ENCODE peak calls at places on chromosomes 7 and 10, in six cellular contexts. V is spleen, X is HCT116, T is H1, M is prostate gland, N is upper lobe of left lung. L is an unnamed sample.

GRCh38 chr7:16416289-16417282 is 4.8 kb downstream of the CRPPA start:
- DNase-seq in V (no peak), X (no peak), T (no peak), M (no peak), N (no peak), L (no peak)

GRCh38 chr10:31399171-31399570 is 80.2 kb downstream of the ZEB1 start:
- DNase-seq in V (no peak), X (no peak), T (no peak), M (no peak), N (no peak), L (no peak)

GRCh38 chr10:80739963-80740715 is 202.4 kb downstream of the SH2D4B start:
- DNase-seq in V (no peak), X (no peak), T (no peak), M (no peak), N (no peak), L (no peak)

GRCh38 chr7:68074242-68074641 is 1077.6 kb downstream of the TYW1 start:
- DNase-seq in V (no peak), X (no peak), T (no peak), M (no peak), N (no peak), L (no peak)

GRCh38 chr10:6050801-6051445 is 11.2 kb downstream of the IL2RA start:
- DNase-seq in V (peak), X (no peak), T (no peak), M (peak), N (peak), L (peak)

GRCh38 chr10:127464561-127464960 is 84.5 kb upstream of the NPS start:
- DNase-seq in V (no peak), X (no peak), T (no peak), M (no peak), N (no peak), L (no peak)

GRCh38 chr7:159091041-159091440 is 53.6 kb downstream of the VIPR2 start:
- DNase-seq in V (peak), X (no peak), T (no peak), M (no peak), N (no peak), L (no peak)

GRCh38 chr7:26393855-26394254 is 102.2 kb downstream of the SNX10 start:
- DNase-seq in V (no peak), X (no peak), T (no peak), M (no peak), N (no peak), L (no peak)

GRCh38 chr7:128974241-128974934 is 36.7 kb downstream of the IRF5 start:
- DNase-seq in V (no peak), X (no peak), T (no peak), M (no peak), N (no peak), L (no peak)

GRCh38 chr10:6607778-6608177 is 27.7 kb upstream of the PRKCQ start:
- DNase-seq in V (no peak), X (no peak), T (no peak), M (no peak), N (no peak), L (no peak)

GRCh38 chr10:61987951-61988379 is 86.5 kb downstream of the ARID5B start:
- DNase-seq in V (no peak), X (no peak), T (no peak), M (no peak), N (no peak), L (peak)

GRCh38 chr7:113010377-113010776 is 76.2 kb downstream of the GPR85 start:
- DNase-seq in V (no peak), X (no peak), T (no peak), M (no peak), N (no peak), L (no peak)

GRCh38 chr7:124791426-124791825 is 25.8 kb upstream of the GPR37 start:
- DNase-seq in V (no peak), X (no peak), T (no peak), M (no peak), N (no peak), L (no peak)

GRCh38 chr10:46273506-46274477 is 13.0 kb upstream of the ANTXRL start:
- DNase-seq in V (peak), X (no peak), T (no peak), M (no peak), N (peak), L (no peak)

GRCh38 chr10:13414855-13415254 is 66.8 kb upstream of the SEPHS1 start:
- DNase-seq in V (no peak), X (peak), T (no peak), M (no peak), N (no peak), L (no peak)

GRCh38 chr10:76022366-76022765 is 590.9 kb downstream of the LRMDA start:
- DNase-seq in V (no peak), X (no peak), T (no peak), M (no peak), N (no peak), L (no peak)

GRCh38 chr7:1225462-1226154 is 7.1 kb upstream of the UNCX start:
- DNase-seq in V (no peak), X (no peak), T (no peak), M (no peak), N (no peak), L (peak)

GRCh38 chr10:79292789-79293746 is 54.2 kb upstream of the PPIF start:
- DNase-seq in V (peak), X (no peak), T (no peak), M (no peak), N (peak), L (peak)

GRCh38 chr7:16712916-16713315 is 40.6 kb upstream of the TSPAN13 start:
- DNase-seq in V (no peak), X (no peak), T (no peak), M (no peak), N (no peak), L (no peak)

GRCh38 chr10:125599194-125599593 is 83.8 kb downstream of the TEX36 start:
- DNase-seq in V (no peak), X (no peak), T (no peak), M (no peak), N (no peak), L (no peak)

GRCh38 chr7:98418636-98419315 is 17.9 kb upstream of the BAIAP2L1 start:
- DNase-seq in V (peak), X (peak), T (no peak), M (no peak), N (peak), L (no peak)

GRCh38 chr10:61992683-61993629 is 91.5 kb downstream of the ARID5B start:
- DNase-seq in V (no peak), X (no peak), T (no peak), M (peak), N (peak), L (no peak)

GRCh38 chr7:143395187-143396149 is 13.2 kb downstream of the EPHA1 start:
- DNase-seq in V (no peak), X (no peak), T (no peak), M (no peak), N (no peak), L (no peak)

GRCh38 chr7:136528329-136528728 is 340.1 kb upstream of the CHRM2 start:
- DNase-seq in V (no peak), X (no peak), T (no peak), M (no peak), N (no peak), L (no peak)

GRCh38 chr7:129864042-129864441 is 88.7 kb downstream of the UBE2H start:
- DNase-seq in V (no peak), X (no peak), T (no peak), M (peak), N (no peak), L (no peak)

GRCh38 chr7:101671783-101672356 is 42.8 kb upstream of the MYL10 start:
- DNase-seq in V (no peak), X (no peak), T (no peak), M (no peak), N (no peak), L (no peak)

GRCh38 chr10:106981461-106981850 is 183.1 kb downstream of the SORCS1 start:
- DNase-seq in V (no peak), X (no peak), T (no peak), M (no peak), N (no peak), L (no peak)

GRCh38 chr7:25216837-25217236 is 11.4 kb downstream of the NPVF start:
- DNase-seq in V (no peak), X (peak), T (no peak), M (no peak), N (no peak), L (no peak)

GRCh38 chr10:66714741-66715140 is 211.1 kb upstream of the LRRTM3 start:
- DNase-seq in V (no peak), X (no peak), T (no peak), M (no peak), N (no peak), L (no peak)

GRCh38 chr10:46250898-46251856 is 35.6 kb upstream of the ANTXRL start:
- DNase-seq in V (no peak), X (no peak), T (no peak), M (no peak), N (peak), L (no peak)

GRCh38 chr10:119726291-119727261 is 726 bp downstream of the INPP5F start:
- DNase-seq in V (no peak), X (no peak), T (no peak), M (peak), N (peak), L (no peak)

GRCh38 chr10:124558901-124559321 is 97.3 kb downstream of the LHPP start:
- DNase-seq in V (peak), X (no peak), T (no peak), M (no peak), N (no peak), L (no peak)

GRCh38 chr10:86363184-86363832 is 3.3 kb downstream of the GRID1 start:
- DNase-seq in V (peak), X (no peak), T (no peak), M (peak), N (peak), L (peak)

GRCh38 chr7:82690944-82691343 is 247.4 kb upstream of the CACNA2D1 start:
- DNase-seq in V (no peak), X (no peak), T (no peak), M (no peak), N (no peak), L (no peak)

GRCh38 chr10:62790571-62790970 is 13.9 kb upstream of the ADO start:
- DNase-seq in V (no peak), X (no peak), T (no peak), M (no peak), N (no peak), L (no peak)

GRCh38 chr10:50251309-50251850 is at the start of gene ASAH2:
- DNase-seq in V (no peak), X (no peak), T (no peak), M (no peak), N (no peak), L (no peak)

GRCh38 chr10:50248057-50248456 is 3.3 kb downstream of the ASAH2 start:
- DNase-seq in V (no peak), X (no peak), T (no peak), M (no peak), N (no peak), L (no peak)

GRCh38 chr10:50254479-50254878 is 3.2 kb upstream of the ASAH2 start:
- DNase-seq in V (no peak), X (no peak), T (no peak), M (no peak), N (no peak), L (no peak)

GRCh38 chr10:50248598-50248997 is 2.7 kb downstream of the ASAH2 start:
- DNase-seq in V (no peak), X (no peak), T (no peak), M (no peak), N (no peak), L (no peak)

GRCh38 chr10:50250058-50250854 is 1.1 kb downstream of the ASAH2 start:
- DNase-seq in V (no peak), X (no peak), T (no peak), M (no peak), N (no peak), L (no peak)
- TF ChIP-seq POLR2AphosphoS5 in V (no peak), X (no peak), T (no peak), M (no peak), N (no peak), L (no peak)

DNA sequence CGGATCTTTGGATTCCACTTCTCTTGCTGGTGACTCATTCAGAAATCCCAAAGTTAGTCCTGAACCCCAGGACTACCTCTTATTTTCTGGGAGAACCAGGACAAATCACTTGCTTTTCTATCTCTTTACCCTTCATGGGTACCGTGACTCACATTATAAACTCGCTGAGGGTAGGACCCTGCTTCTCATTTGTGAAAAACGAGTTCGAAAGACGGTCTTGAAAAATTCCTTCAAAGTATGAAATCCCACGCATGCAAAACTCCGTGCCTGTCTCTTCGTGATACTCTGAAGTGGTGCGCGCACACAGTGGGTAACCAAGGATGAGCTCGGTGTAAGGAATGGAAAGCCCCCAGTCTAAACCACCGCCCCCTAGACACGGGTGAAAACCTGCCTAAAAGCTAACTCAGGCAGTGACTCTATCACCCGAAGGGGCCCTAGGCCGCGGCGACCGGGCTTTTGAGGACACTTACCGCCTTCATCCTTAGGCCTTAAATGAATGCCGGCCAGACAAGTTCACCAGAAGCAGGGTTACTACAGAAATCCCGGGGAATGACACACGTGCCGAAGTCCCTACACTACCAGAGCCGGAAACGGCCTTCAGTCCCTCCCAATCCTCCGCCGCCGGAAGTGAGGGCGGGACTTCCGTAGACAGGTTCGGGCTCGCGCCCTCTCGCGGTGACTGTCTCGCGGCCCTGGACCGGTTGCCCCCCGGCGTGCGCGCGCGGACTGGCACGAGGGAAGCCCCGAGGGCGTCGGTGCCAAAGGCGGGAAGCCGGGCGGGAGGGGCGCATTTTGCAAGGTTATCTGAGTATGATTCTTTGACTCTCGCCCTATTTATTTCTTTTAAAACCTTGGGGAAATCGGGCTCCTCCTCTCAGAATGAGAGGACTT is at the start of gene NOC3L:
- DNase-seq in V (peak), X (peak), T (peak), M (peak), N (peak), L (peak)
- TF ChIP-seq POLR2A in V (no peak), X (peak), T (no peak), M (peak), N (peak), L (peak)

GRCh38 chr7:100093498-100093897 is 4.7 kb downstream of the COPS6 start:
- DNase-seq in V (no peak), X (no peak), T (no peak), M (no peak), N (no peak), L (no peak)

GRCh38 chr7:100093925-100094486 is 5.2 kb downstream of the COPS6 start:
- DNase-seq in V (no peak), X (no peak), T (no peak), M (no peak), N (no peak), L (no peak)

GRCh38 chr7:100093054-100093453 is 4.3 kb downstream of the COPS6 start:
- DNase-seq in V (no peak), X (no peak), T (no peak), M (no peak), N (no peak), L (no peak)

GRCh38 chr7:100095704-100096103 is 5.5 kb downstream of the MCM7 start:
- DNase-seq in V (no peak), X (no peak), T (no peak), M (no peak), N (no peak), L (no peak)

GRCh38 chr7:100095289-100095688 is 5.9 kb downstream of the MCM7 start:
- DNase-seq in V (no peak), X (no peak), T (no peak), M (no peak), N (no peak), L (no peak)
- TF ChIP-seq POLR2AphosphoS5 in V (no peak), X (peak), T (peak), M (no peak), N (no peak), L (peak)

GRCh38 chr7:44068054-44068453 is 2.7 kb upstream of the PGAM2 start:
- DNase-seq in V (peak), X (no peak), T (no peak), M (no peak), N (no peak), L (no peak)
- TF ChIP-seq POLR2A in V (no peak), X (no peak), T (no peak), M (no peak), N (no peak), L (peak)

GRCh38 chr10:103193107-103193819 is at the start of gene NT5C2:
- DNase-seq in V (peak), X (peak), T (no peak), M (peak), N (peak), L (peak)
- TF ChIP-seq POLR2AphosphoS5 in V (peak), X (peak), T (no peak), M (no peak), N (peak), L (no peak)

GRCh38 chr7:105877736-105878135 is 1.3 kb upstream of the ATXN7L1 start:
- DNase-seq in V (no peak), X (no peak), T (no peak), M (no peak), N (no peak), L (no peak)

GRCh38 chr7:105876964-105877601 is 684 bp upstream of the ATXN7L1 start:
- DNase-seq in V (peak), X (peak), T (peak), M (peak), N (peak), L (no peak)

GRCh38 chr7:105874055-105874454 is 2.3 kb downstream of the ATXN7L1 start:
- DNase-seq in V (no peak), X (no peak), T (no peak), M (no peak), N (no peak), L (no peak)

GRCh38 chr7:105875505-105875904 is 894 bp downstream of the ATXN7L1 start:
- DNase-seq in V (no peak), X (no peak), T (no peak), M (no peak), N (no peak), L (no peak)

DNA sequence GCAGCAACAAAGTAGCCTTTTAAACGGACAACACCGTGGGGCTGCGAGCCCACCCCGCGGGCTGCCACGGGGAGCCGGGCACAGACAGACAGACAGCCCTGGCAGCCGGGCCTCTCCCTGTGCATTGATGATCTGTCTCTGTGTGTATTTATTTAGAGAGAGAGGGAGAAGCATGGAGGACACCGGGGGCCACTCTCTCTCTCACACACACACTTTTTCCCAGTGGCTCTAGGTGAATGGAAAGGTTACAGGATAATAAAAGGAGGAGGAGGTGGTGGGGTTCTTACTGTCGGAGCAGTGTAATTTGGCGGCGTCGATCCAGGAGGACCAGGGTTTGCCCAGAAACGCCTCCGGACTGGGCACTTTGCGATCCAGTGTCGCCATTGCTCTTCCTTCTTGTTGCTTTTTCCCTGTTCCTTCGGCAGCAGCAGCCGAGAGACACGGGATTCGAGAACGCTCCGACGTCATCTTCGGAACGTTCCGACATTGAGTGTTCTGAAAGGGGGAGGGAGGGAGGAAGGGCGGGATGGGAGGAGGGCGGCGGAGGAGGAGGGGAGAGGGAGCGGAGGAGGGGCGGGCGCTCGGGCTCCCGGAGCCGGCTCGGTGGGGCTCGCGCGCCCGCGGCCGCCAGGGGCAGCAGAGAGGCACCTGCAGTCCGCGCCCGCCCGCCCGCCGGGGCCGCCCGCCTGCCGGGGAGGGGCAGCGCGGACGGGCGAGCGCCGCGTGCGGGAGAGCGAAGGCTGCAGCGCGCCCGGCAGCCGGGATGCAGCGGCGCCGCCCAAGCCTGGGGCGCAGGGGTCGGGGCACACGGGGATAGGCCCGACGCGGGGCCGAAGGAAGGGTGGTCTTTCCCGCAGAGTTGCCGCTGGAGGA is at the start of gene ATXN7L1:
- DNase-seq in V (peak), X (peak), T (peak), M (peak), N (peak), L (peak)
- TF ChIP-seq POLR2A in V (no peak), X (peak), T (peak), M (peak), N (peak), L (no peak)

GRCh38 chr10:113475381-113475807 is 77.5 kb upstream of the HABP2 start:
- DNase-seq in V (no peak), X (no peak), T (no peak), M (peak), N (no peak), L (no peak)
- TF ChIP-seq POLR2AphosphoS5 in V (no peak), X (no peak), T (no peak), M (peak), N (no peak), L (no peak)

L was measured in GM12892.